ENCODE peak calls at places on chromosomes 2 and 18, in six cellular contexts. H is A549, U is NB4, C is K562, J is HepG2, Z is GM12878. Y is an unnamed sample.

GRCh38 chr18:26745288-26745975 is 120.1 kb downstream of the AQP4 start:
- DNase-seq in U (no peak), Z (no peak), J (no peak), C (no peak), H (no peak), Y (no peak)

GRCh38 chr2:233210843-233211600 is 40.5 kb upstream of the ATG16L1 start:
- DNase-seq in C (no peak), U (no peak), H (no peak), Z (no peak), J (no peak), Y (peak)

GRCh38 chr2:64548795-64549194 is 24.7 kb downstream of the AFTPH start:
- DNase-seq in C (no peak), J (no peak), H (no peak), Z (no peak), U (no peak), Y (peak)

GRCh38 chr18:70490008-70490933 is 201.4 kb downstream of the SOCS6 start:
- DNase-seq in J (peak), U (peak), H (no peak), Z (no peak), C (peak), Y (peak)

GRCh38 chr18:8763611-8764010 is 58.3 kb downstream of the MTCL1 start:
- DNase-seq in Z (no peak), J (no peak), H (no peak), C (no peak), U (no peak), Y (no peak)

GRCh38 chr2:1718339-1719220 is 25.7 kb downstream of the PXDN start:
- DNase-seq in Z (no peak), H (no peak), C (no peak), U (no peak), J (no peak), Y (no peak)

GRCh38 chr18:67525328-67526110 is 9.0 kb upstream of the DSEL start:
- DNase-seq in U (no peak), H (peak), J (peak), C (no peak), Z (no peak), Y (peak)

GRCh38 chr2:172090044-172090946 is 5.0 kb downstream of the DLX1 start:
- DNase-seq in H (no peak), J (no peak), Z (no peak), C (no peak), U (no peak), Y (no peak)

GRCh38 chr18:63518178-63519012 is 23.8 kb upstream of the SERPINB12 start:
- DNase-seq in J (peak), U (peak), Z (peak), C (peak), H (peak), Y (peak)

GRCh38 chr2:181457741-181458425 is 697 bp downstream of the ITGA4 start:
- DNase-seq in H (no peak), U (peak), J (no peak), C (peak), Z (no peak), Y (peak)

GRCh38 chr2:71792926-71793761 is 339.8 kb downstream of the DYSF start:
- DNase-seq in Z (no peak), U (no peak), H (no peak), C (no peak), J (peak), Y (no peak)

GRCh38 chr2:230012242-230012884 is 56.4 kb downstream of the SLC16A14 start:
- DNase-seq in C (peak), H (no peak), J (no peak), U (no peak), Z (no peak), Y (no peak)

GRCh38 chr2:178997067-178997466 is 52.9 kb downstream of the CCDC141 start:
- DNase-seq in U (no peak), Z (no peak), C (no peak), H (no peak), J (no peak), Y (no peak)

GRCh38 chr18:43661570-43661969 is 384.3 kb upstream of the SYT4 start:
- DNase-seq in C (no peak), U (peak), H (no peak), Z (peak), J (peak), Y (peak)

GRCh38 chr2:100178864-100179263 is 36.5 kb upstream of the AFF3 start:
- DNase-seq in Z (no peak), J (no peak), H (no peak), U (no peak), C (no peak), Y (no peak)

GRCh38 chr2:110114007-110114591 is 1.5 kb downstream of the MALL start:
- DNase-seq in Z (no peak), U (peak), J (peak), C (no peak), H (peak), Y (peak)
- TF ChIP-seq POLR2A in Z (no peak), U (no peak), J (no peak), C (no peak), H (peak), Y (no peak)

GRCh38 chr2:188291617-188292445 is at the start of gene GULP1:
- DNase-seq in C (peak), H (peak), Z (no peak), J (peak), U (no peak), Y (peak)

GRCh38 chr2:188294547-188294946 is 2.9 kb downstream of the GULP1 start:
- DNase-seq in H (no peak), C (no peak), Z (no peak), U (no peak), J (no peak), Y (peak)

GRCh38 chr2:188293601-188294482 is 2.2 kb downstream of the GULP1 start:
- DNase-seq in H (peak), U (no peak), C (peak), Z (no peak), J (no peak), Y (peak)

GRCh38 chr2:188291142-188291616 is 495 bp upstream of the GULP1 start:
- DNase-seq in U (no peak), H (peak), J (no peak), C (peak), Z (no peak), Y (peak)

DNA sequence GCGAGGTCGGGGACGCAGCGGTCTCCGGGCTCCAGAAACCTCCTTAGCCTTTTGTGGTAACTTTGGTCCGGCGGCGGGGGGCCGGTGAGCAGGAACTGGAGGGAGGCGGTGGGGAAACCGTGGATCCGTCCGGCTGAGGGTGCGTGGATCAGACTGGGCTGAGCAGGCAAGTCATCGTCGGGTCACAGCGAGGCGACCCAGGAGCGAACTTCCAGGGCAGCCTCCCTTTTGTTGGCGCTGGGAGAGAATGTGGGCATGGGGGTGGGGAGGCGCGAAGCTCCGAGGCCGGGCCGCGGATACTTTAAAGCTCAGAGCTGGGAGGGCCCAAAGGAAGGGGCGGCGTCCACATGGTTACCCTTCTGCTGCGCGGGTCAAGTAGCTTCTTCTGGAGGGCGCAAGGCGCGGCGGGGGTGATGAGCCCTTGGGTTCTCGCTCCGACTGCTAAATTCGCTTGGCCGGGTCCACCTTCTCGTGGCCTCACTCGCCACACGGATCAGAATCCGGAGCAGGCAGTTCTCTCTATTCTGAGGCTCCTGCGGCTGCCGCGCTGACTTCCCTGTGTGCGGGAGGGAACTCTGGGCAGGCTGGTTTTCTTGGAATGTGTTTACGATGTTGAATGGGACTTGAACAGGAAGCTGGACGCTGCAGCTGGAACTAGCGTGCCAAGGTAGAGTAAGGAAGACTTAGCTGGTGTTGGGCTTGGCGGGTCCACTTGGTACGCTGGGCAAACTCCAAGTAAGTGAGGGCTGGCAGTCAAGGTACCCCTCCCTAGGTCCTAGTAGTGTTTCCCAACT is 969 bp downstream of the GULP1 start:
- DNase-seq in H (peak), U (no peak), Z (no peak), C (peak), J (no peak), Y (peak)
- TF ChIP-seq MYC in H (no peak), U (no peak), Z (no peak), C (no peak), J (no peak), Y (no peak)

GRCh38 chr2:96142217-96143113 is 2.8 kb downstream of the DUSP2 start:
- DNase-seq in H (no peak), U (peak), Z (no peak), J (peak), C (peak), Y (no peak)
- TF ChIP-seq POLR2A in H (no peak), U (no peak), Z (no peak), J (no peak), C (no peak), Y (no peak)

GRCh38 chr2:237429761-237430160 is 15.8 kb upstream of the COL6A3 start:
- DNase-seq in J (no peak), Z (no peak), H (no peak), U (no peak), C (no peak), Y (no peak)
- TF ChIP-seq MYC in J (no peak), Z (no peak), H (no peak), U (no peak), C (no peak), Y (no peak)

DNA sequence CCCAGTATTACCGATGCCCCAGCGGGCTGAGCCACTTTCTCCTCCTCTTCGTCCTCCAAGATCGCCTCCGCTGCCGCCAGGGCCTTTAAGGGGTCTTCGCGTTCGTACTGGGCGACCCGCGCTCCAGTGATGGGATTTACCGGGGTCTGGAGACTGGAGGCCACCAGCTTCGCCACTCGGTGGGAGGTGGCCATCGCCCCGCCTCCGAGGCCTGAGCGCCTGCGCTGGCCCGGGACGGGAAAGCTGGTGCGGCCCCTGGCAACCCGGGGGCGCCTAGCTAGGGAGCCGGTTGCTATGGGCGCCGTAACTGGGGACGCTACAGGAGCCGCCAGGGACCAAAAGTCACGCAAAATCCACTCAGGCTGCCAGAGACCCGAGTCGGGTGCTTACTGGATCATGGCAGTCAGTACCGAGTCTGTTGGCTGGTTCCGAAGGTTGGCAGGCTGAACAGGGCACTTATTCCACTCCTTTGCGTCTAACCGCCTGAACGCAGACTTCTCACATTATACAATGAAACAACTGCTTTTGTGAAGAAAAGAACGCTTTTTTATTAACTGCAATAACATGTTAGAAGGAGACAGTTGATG is at the start of gene FAM161A:
- DNase-seq in U (peak), H (peak), C (peak), J (peak), Z (peak), Y (peak)
- TF ChIP-seq POLR2A in U (peak), H (peak), C (no peak), J (peak), Z (peak), Y (no peak)

DNA sequence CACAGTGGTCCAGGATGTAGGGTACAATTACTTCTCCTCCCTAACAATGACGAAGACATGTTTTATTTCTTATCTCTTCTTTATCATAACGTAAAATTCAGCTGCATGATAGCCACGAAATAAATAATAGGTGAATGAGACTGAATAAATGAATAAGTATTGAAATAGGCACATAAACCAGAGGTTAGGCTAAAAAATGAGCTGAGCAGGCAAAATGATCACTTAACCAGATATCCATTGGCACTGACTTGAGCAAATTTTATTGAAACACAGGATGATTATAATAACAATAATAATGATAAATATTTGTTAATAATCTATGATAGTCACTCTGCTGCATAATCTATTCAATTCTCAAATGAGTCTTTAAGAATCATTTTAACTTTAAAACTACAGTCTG is 506.9 kb upstream of the ZNF804A start:
- DNase-seq in J (no peak), C (no peak), Z (no peak), H (no peak), U (no peak), Y (no peak)
- TF ChIP-seq MYC in J (no peak), C (no peak), Z (no peak), H (no peak), U (no peak), Y (no peak)

GRCh38 chr18:69217271-69217670 is 183.4 kb upstream of the DOK6 start:
- DNase-seq in J (no peak), H (no peak), U (no peak), Z (no peak), C (no peak), Y (no peak)

GRCh38 chr18:69216390-69216789 is 184.3 kb upstream of the DOK6 start:
- DNase-seq in H (no peak), C (no peak), J (no peak), Z (no peak), U (no peak), Y (no peak)

GRCh38 chr18:69220529-69220928 is 180.2 kb upstream of the DOK6 start:
- DNase-seq in U (no peak), J (peak), Z (no peak), H (no peak), C (no peak), Y (no peak)

DNA sequence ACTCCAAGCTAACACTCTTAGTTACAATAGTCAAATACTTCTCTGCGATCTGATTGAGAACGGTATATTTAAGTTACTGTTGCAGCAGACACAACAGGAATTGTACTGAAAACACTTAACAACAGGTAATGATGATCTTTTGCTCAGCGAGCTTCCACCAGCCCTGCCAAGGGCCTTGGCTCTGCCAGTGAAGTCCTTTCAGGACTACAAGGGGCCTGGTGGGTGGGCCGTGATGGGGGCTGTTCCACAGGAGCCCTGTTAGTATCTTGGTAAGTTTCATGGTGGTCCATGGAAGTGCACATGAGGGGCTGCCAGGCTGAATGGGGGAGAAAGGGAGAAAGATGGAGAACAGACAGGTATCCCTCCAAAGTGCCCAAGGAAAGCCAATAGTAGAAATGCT is 178.6 kb upstream of the DOK6 start:
- DNase-seq in C (no peak), U (no peak), J (no peak), H (no peak), Z (no peak), Y (no peak)
- TF ChIP-seq POLR2A in C (no peak), U (no peak), J (no peak), H (no peak), Z (no peak), Y (no peak)

DNA sequence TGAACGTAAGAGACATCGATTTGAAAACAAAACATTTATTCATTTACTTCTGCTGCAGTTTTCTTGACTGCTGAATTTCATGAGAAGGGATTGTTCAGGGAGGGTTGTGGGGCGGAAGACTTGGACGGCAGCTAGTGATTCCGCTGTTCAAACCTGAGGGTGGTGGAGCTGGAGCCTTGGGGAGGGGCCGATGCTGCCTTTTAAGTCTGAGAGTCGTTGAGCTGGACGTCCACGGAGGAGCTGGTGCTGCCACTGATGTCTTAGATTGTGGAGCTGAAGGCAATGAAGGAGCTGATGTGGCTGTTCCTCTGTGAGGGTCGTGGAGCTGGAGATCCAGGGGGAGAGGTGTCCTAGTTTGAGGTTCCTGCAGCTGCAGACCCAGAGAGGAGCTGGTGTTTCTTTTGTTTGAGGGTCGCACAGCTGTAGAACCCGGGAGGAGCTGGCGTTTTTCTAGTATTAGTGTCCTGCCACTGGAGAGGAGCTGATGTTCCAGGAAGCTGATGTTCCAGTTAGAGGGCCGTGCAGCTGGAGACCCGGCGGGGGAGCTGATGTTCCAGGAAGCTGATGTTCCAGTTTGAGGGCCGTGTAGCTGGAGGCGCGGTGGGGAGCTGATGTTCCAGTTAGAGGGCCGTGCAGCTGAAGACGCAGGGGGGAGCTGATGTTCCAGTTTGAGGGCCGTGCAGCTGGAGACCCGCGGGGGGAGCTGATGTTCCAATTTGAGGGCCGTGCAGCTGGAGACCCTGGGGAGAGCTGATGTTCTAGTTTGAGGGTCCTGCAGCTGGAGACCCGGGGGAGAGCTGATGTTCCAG is 150.9 kb downstream of the RTP5 start:
- DNase-seq in C (peak), H (no peak), J (peak), Z (no peak), U (peak), Y (no peak)
- TF ChIP-seq MYC in C (no peak), H (no peak), J (no peak), Z (no peak), U (no peak), Y (no peak)